ENCODE peak calls at places on chromosomes 16 and 17, in eight cellular contexts. A is colonic mucosa; N is progenitor cell of endocrine pancreas; F is AG04450; Q is T-helper 1 cell; P is activated CD4-positive, alpha-beta memory T cell treated with anti-CD3 and anti-CD28 coated beads, Interleukin-2, amount 10 ng/mL, durations not matched to agents 7 days and 5 days; K is right atrium auricular region; M is RKO. T is an unnamed sample.
A peak's percentile ranks its signal among the peaks of the same experiment; 100 is the strongest.

GRCh38 chr16:58492066-58492465 is 7.9 kb upstream of the NDRG4 start:
- DNase-seq in A (no peak), N (no peak), F (no peak), Q (no peak), P (no peak), K (no peak), M (no peak), T (no peak)

GRCh38 chr17:80036715-80037477 is 454 bp downstream of the CCDC40 start:
- DNase-seq in A (peak; percentile 43), N (peak; percentile 53), F (no peak), Q (no peak), P (peak; percentile 39), K (no peak), M (peak; percentile 58), T (no peak)

GRCh38 chr17:73393962-73394361 is 82.2 kb upstream of the CDC42EP4 start:
- DNase-seq in A (no peak), N (no peak), F (no peak), Q (no peak), P (no peak), K (no peak), M (peak; percentile 9), T (no peak)

GRCh38 chr17:46208997-46209396 is 15.8 kb upstream of the KANSL1 start:
- DNase-seq in A (no peak), N (no peak), F (no peak), Q (no peak), P (no peak), K (no peak), M (no peak), T (no peak)

GRCh38 chr17:20930065-20930760 is 112.6 kb downstream of the USP22 start:
- DNase-seq in A (no peak), N (no peak), F (no peak), Q (no peak), P (no peak), K (no peak), M (no peak), T (no peak)

GRCh38 chr17:17320188-17320910 is 17.2 kb downstream of the NT5M start:
- DNase-seq in A (no peak), N (no peak), F (no peak), Q (no peak), P (no peak), K (no peak), M (no peak), T (no peak)

GRCh38 chr17:78360371-78361226 is 722 bp upstream of the SOCS3 start:
- DNase-seq in A (peak; percentile 99), N (peak; percentile 97), F (peak; percentile 63), Q (peak; percentile 86), P (peak; percentile 92), K (peak; percentile 95), M (peak; percentile 83), T (peak; percentile 95)

GRCh38 chr16:56284521-56284920 is 93.2 kb downstream of the GNAO1 start:
- DNase-seq in A (no peak), N (no peak), F (no peak), Q (no peak), P (no peak), K (no peak), M (no peak), T (no peak)

GRCh38 chr17:62703269-62703775 is 75.9 kb downstream of the MRC2 start:
- DNase-seq in A (no peak), N (no peak), F (no peak), Q (no peak), P (peak; percentile 34), K (no peak), M (peak; percentile 75), T (no peak)

GRCh38 chr16:75433732-75434413 is 570 bp upstream of the CFDP1 start:
- DNase-seq in A (peak; percentile 84), N (peak; percentile 28), F (peak; percentile 92), Q (peak; percentile 85), P (no peak), K (peak; percentile 81), M (no peak), T (peak; percentile 81)

GRCh38 chr16:12680531-12680930 is 123.2 kb downstream of the CPPED1 start:
- DNase-seq in A (no peak), N (no peak), F (no peak), Q (no peak), P (no peak), K (no peak), M (no peak), T (no peak)

GRCh38 chr16:85436636-85437160 is 176.4 kb upstream of the GSE1 start:
- DNase-seq in A (peak; percentile 92), N (no peak), F (no peak), Q (no peak), P (no peak), K (no peak), M (no peak), T (no peak)

GRCh38 chr16:15996432-15997109 is 47.2 kb downstream of the ABCC1 start:
- DNase-seq in A (peak; percentile 32), N (no peak), F (peak; percentile 73), Q (no peak), P (no peak), K (peak; percentile 82), M (peak; percentile 73), T (peak; percentile 41)

GRCh38 chr16:87434146-87434667 is 42.1 kb downstream of the MAP1LC3B start:
- DNase-seq in A (no peak), N (no peak), F (no peak), Q (no peak), P (no peak), K (no peak), M (no peak), T (no peak)

GRCh38 chr17:80566054-80566400 is 21.4 kb downstream of the RPTOR start:
- DNase-seq in A (no peak), N (no peak), F (no peak), Q (no peak), P (no peak), K (no peak), M (no peak), T (no peak)

T was measured in left lung.